ENCODE peak calls at places on chromosomes 1 and 21, in ten cellular contexts. Z is osteoblast, A is IMR-90, B is heart right ventricle, O is aorta, W is SJSA1, X is PC-9, E is breast epithelium, H is neuronal stem cell, N is mesendoderm. M is an unnamed sample.
A peak's percentile ranks its signal among the peaks of the same experiment; 100 is the strongest.

GRCh38 chr1:110494036-110494435 is 24.9 kb downstream of the KCNA10 start:
- DNase-seq in A (no peak), E (no peak), N (no peak), W (no peak), O (peak; percentile 55), X (no peak), B (no peak), Z (no peak), H (no peak), M (no peak)

GRCh38 chr1:235907897-235908240 is 41.2 kb upstream of the LYST start:
- DNase-seq in W (no peak), N (no peak), H (no peak), B (no peak), A (no peak), Z (no peak), E (no peak), O (no peak), X (no peak), M (no peak)

GRCh38 chr1:51915958-51916357 is 37.4 kb upstream of the NRDC start:
- DNase-seq in N (no peak), X (no peak), A (no peak), W (no peak), E (no peak), Z (no peak), B (no peak), O (no peak), H (no peak), M (no peak)

GRCh38 chr1:187185389-187185788 is 356.6 kb downstream of the PLA2G4A start:
- DNase-seq in H (no peak), Z (no peak), E (no peak), O (no peak), N (peak; percentile 8), X (no peak), W (no peak), A (no peak), B (no peak), M (no peak)

GRCh38 chr1:38296047-38296446 is 249.5 kb upstream of the POU3F1 start:
- DNase-seq in A (no peak), H (no peak), E (no peak), Z (no peak), B (no peak), O (no peak), N (peak; percentile 17), W (peak; percentile 25), X (no peak), M (no peak)

GRCh38 chr1:24322636-24323177 is 3.5 kb downstream of the GRHL3 start:
- DNase-seq in O (no peak), B (no peak), H (no peak), X (no peak), N (no peak), W (no peak), Z (no peak), A (no peak), E (no peak), M (no peak)

GRCh38 chr1:224736619-224737352 is 120.7 kb downstream of the CNIH3 start:
- DNase-seq in E (no peak), O (no peak), N (peak; percentile 48), A (peak; percentile 19), H (no peak), X (no peak), W (peak; percentile 73), B (peak; percentile 16), Z (peak; percentile 87), M (peak; percentile 66)

GRCh38 chr21:35619184-35619583 is 441.1 kb downstream of the SETD4 start:
- DNase-seq in W (peak; percentile 33), O (no peak), X (no peak), H (no peak), Z (no peak), E (no peak), B (no peak), N (peak; percentile 51), A (peak; percentile 93), M (no peak)

GRCh38 chr1:41497631-41498030 is 13.1 kb upstream of the EDN2 start:
- DNase-seq in Z (no peak), O (no peak), A (no peak), W (no peak), X (no peak), H (no peak), E (no peak), N (no peak), B (no peak), M (no peak)

GRCh38 chr1:41499591-41499990 is 15.1 kb upstream of the EDN2 start:
- DNase-seq in Z (no peak), H (no peak), X (no peak), N (no peak), B (no peak), O (no peak), A (no peak), W (no peak), E (no peak), M (no peak)

GRCh38 chr1:41498391-41498790 is 13.9 kb upstream of the EDN2 start:
- DNase-seq in H (no peak), A (no peak), O (no peak), W (no peak), N (no peak), Z (no peak), X (peak; percentile 62), E (no peak), B (no peak), M (no peak)

GRCh38 chr1:41500378-41500777 is 15.9 kb upstream of the EDN2 start:
- DNase-seq in B (no peak), Z (peak; percentile 99), A (no peak), O (peak; percentile 91), W (no peak), H (no peak), N (no peak), E (peak; percentile 97), X (peak; percentile 95), M (no peak)

DNA sequence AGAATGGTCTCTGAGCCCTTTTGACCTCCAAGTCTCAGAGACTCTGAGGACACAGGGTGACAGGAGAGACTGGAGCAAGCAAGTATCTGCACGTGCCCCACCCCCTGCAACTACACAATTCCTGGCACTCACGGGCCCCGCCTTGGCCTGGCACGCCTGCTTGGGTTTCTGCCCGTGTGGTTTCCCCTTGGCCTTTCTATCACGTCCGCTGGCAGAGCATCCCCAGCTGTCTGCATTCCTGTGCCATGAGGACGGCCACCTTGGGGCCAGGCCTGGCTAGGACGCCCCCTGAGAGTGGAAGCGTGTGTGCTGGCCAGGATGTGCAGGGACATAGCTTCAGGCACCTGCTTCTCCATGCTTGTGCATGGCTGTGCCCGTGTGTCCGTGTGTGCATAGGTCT is 14.3 kb upstream of the EDN2 start:
- DNase-seq in W (peak; percentile 70), B (peak; percentile 74), O (peak; percentile 90), Z (peak; percentile 93), A (peak; percentile 38), H (no peak), X (peak; percentile 91), N (no peak), E (peak; percentile 94), M (peak; percentile 82)
- H3K4me1 ChIP-seq in W (peaks cover 87% of the 10 kb centered on the region), B (peaks cover 62% of the 10 kb centered on the region), O (peaks cover 5% of the 10 kb centered on the region), Z (peaks cover 22% of the 10 kb centered on the region), A (peaks cover 18% of the 10 kb centered on the region), H (peaks cover 21% of the 10 kb centered on the region), X (peaks cover 86% of the 10 kb centered on the region), N (peaks cover 13% of the 10 kb centered on the region), E (peaks cover 52% of the 10 kb centered on the region), M (no peaks in the 10 kb centered on the region)

DNA sequence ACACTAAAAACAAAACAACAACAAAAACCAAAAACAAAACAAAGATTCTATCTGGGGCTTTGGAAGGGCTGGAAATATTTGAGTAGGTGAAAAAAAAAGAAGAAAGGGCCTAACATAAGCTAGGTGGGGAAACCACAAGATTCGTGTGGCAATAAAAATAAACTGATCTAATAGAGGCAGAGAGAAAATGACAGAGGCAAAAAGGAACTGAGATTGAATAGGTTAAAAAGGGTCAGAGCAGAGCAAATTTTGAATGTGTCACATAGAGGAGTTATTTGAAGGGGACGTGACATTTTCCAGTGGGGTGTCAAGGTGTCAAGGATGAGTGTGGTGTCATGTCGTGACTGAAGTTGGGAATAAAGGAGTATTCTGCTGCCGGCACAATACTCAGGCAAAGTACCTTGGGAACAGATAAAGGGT is 65.2 kb upstream of the RALGPS2 start:
- DNase-seq in H (no peak), O (no peak), Z (no peak), X (no peak), N (no peak), W (no peak), B (no peak), A (no peak), E (no peak), M (no peak)
- H3K4me1 ChIP-seq in H (no peaks in the 10 kb centered on the region), O (no peaks in the 10 kb centered on the region), Z (no peaks in the 10 kb centered on the region), X (peaks cover 42% of the 10 kb centered on the region), N (no peaks in the 10 kb centered on the region), W (peaks cover 17% of the 10 kb centered on the region), B (peaks cover 6% of the 10 kb centered on the region), A (peaks cover 2% of the 10 kb centered on the region), E (no peaks in the 10 kb centered on the region), M (no peaks in the 10 kb centered on the region)

GRCh38 chr1:31637915-31638673 is 6.6 kb downstream of the PEF1 start:
- DNase-seq in B (no peak), X (no peak), W (no peak), N (no peak), A (no peak), O (no peak), Z (no peak), H (no peak), E (no peak), M (no peak)

GRCh38 chr1:31640964-31641363 is 3.7 kb downstream of the PEF1 start:
- DNase-seq in E (no peak), A (no peak), W (no peak), X (no peak), H (no peak), N (peak; percentile 35), B (no peak), Z (no peak), O (no peak), M (no peak)

GRCh38 chr1:31642366-31642765 is 2.3 kb downstream of the PEF1 start:
- DNase-seq in X (no peak), W (no peak), O (no peak), E (no peak), H (no peak), N (peak; percentile 72), Z (no peak), B (no peak), A (no peak), M (no peak)

GRCh38 chr1:31640179-31640578 is 4.5 kb downstream of the PEF1 start:
- DNase-seq in B (no peak), W (no peak), A (no peak), Z (no peak), E (no peak), O (no peak), N (no peak), X (no peak), H (no peak), M (no peak)

DNA sequence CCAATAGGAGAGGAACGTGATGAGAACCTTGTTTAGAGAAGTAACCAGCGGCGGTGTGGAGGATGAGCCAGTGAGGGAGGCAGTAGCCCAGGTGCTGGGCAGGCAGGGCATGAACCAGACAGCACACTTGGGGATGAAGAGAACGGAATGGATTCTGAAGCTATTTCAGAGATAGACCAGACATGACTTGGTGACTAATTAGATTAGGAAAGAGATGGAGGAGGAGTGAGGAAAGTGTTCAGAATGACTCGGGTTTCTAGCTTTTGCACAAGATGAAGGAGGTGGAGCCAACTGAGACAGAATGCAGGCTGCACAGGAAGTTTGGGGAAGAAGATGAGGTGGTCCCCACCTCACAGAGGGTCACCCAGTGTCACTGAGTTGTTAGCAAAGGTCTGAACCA is 5.1 kb downstream of the PEF1 start:
- DNase-seq in A (peak; percentile 78), H (no peak), B (no peak), Z (peak; percentile 91), E (no peak), O (no peak), W (no peak), N (no peak), X (no peak), M (no peak)
- H3K4me1 ChIP-seq in A (peaks cover 14% of the 10 kb centered on the region), H (peaks cover 6% of the 10 kb centered on the region), B (peaks cover 95% of the 10 kb centered on the region), Z (peaks cover 27% of the 10 kb centered on the region), E (peaks cover 7% of the 10 kb centered on the region), O (no peaks in the 10 kb centered on the region), W (peaks cover 8% of the 10 kb centered on the region), N (peaks cover 3% of the 10 kb centered on the region), X (peaks cover 39% of the 10 kb centered on the region), M (peaks cover 69% of the 10 kb centered on the region)

GRCh38 chr1:158005249-158005648 is 11.8 kb downstream of the KIRREL1 start:
- DNase-seq in X (no peak), Z (no peak), E (no peak), O (no peak), A (no peak), B (no peak), N (no peak), H (no peak), W (no peak), M (no peak)
- H3K4me1 ChIP-seq in X (peaks cover 27% of the 10 kb centered on the region), Z (peaks cover 98% of the 10 kb centered on the region), E (peaks cover 14% of the 10 kb centered on the region), O (peaks cover 6% of the 10 kb centered on the region), A (peaks cover 74% of the 10 kb centered on the region), B (peaks cover 99% of the 10 kb centered on the region), N (peaks cover 35% of the 10 kb centered on the region), H (peaks cover 57% of the 10 kb centered on the region), W (peaks cover 83% of the 10 kb centered on the region), M (no peaks in the 10 kb centered on the region)

M was measured in right atrium auricular region.